ENCODE peak calls at places on chromosomes 7 and 10, in ten cellular contexts. R is keratinocyte; N is GM13977; U is activated CD4-positive, alpha-beta memory T cell treated with anti-CD3 and anti-CD28 coated beads for 36 hours; T is DMS79 treated with DMSO at 0.1 percent for 48 hours; W is naive thymus-derived CD8-positive, alpha-beta T cell; S is adrenal gland; F is fibroblast of villous mesenchyme; H is HT-29; G is fibroblast of mammary gland. L is an unnamed sample.
A peak's percentile ranks its signal among the peaks of the same experiment; 100 is the strongest.

GRCh38 chr7:137508437-137509175 is 165.1 kb upstream of the PTN start:
- DNase-seq in R (peak; percentile 4), N (no peak), U (no peak), T (no peak), W (no peak), S (no peak), F (peak; percentile 61), H (no peak), G (peak; percentile 70), L (peak; percentile 12)

GRCh38 chr10:103712898-103713498 is 142.4 kb downstream of the SH3PXD2A start:
- DNase-seq in R (peak; percentile 68), N (peak; percentile 83), U (peak; percentile 89), T (peak; percentile 33), W (peak; percentile 66), S (peak; percentile 77), F (peak; percentile 74), H (peak; percentile 88), G (peak; percentile 76), L (peak; percentile 86)

GRCh38 chr10:63887600-63888396 is 366.6 kb downstream of the REEP3 start:
- DNase-seq in R (no peak), N (no peak), U (no peak), T (no peak), W (no peak), S (no peak), F (no peak), H (no peak), G (no peak), L (no peak)

GRCh38 chr7:94436018-94436604 is 41.4 kb downstream of the COL1A2 start:
- DNase-seq in R (no peak), N (peak; percentile 31), U (peak; percentile 46), T (no peak), W (peak; percentile 14), S (peak; percentile 54), F (peak; percentile 76), H (peak; percentile 94), G (peak; percentile 84), L (peak; percentile 91)

GRCh38 chr10:119595715-119596515 is 849 bp downstream of the TIAL1 start:
- DNase-seq in R (no peak), N (peak; percentile 60), U (peak; percentile 82), T (no peak), W (peak; percentile 39), S (peak; percentile 48), F (peak; percentile 50), H (peak; percentile 35), G (peak; percentile 42), L (peak; percentile 47)

GRCh38 chr10:78187371-78187770 is 153.7 kb downstream of the RPS24 start:
- DNase-seq in R (no peak), N (no peak), U (no peak), T (no peak), W (no peak), S (no peak), F (no peak), H (no peak), G (no peak), L (no peak)

GRCh38 chr10:46992794-46993552 is 81.7 kb downstream of the PTPN20 start:
- DNase-seq in R (no peak), N (no peak), U (no peak), T (no peak), W (no peak), S (peak; percentile 30), F (peak; percentile 14), H (peak; percentile 44), G (peak; percentile 69), L (peak; percentile 37)

GRCh38 chr7:83937930-83938329 is 256.7 kb downstream of the SEMA3A start:
- DNase-seq in R (no peak), N (no peak), U (no peak), T (no peak), W (no peak), S (no peak), F (no peak), H (no peak), G (no peak), L (no peak)

L was measured in myocyte.